ENCODE peak calls at places on chromosomes 3 and 15, in seven cellular contexts. X, R, V, M, I, U and G are unnamed samples.

GRCh38 chr15:23569513-23569912 is 4.0 kb downstream of the MKRN3 start:
- DNase-seq in V (no peak), M (no peak), X (no peak), R (no peak), U (peak; percentile 10), I (no peak), G (no peak)

GRCh38 chr15:31552482-31553099 is 226.0 kb downstream of the KLF13 start:
- DNase-seq in R (no peak), U (no peak), M (no peak), I (no peak), X (no peak), V (no peak), G (peak; percentile 3)

GRCh38 chr3:143427626-143428025 is 308.1 kb downstream of the CHST2 start:
- DNase-seq in V (no peak), X (no peak), I (no peak), R (no peak), U (no peak), M (no peak), G (no peak)

GRCh38 chr3:154819491-154819890 is 260.6 kb upstream of the MME start:
- DNase-seq in V (no peak), R (no peak), X (no peak), I (no peak), U (no peak), M (no peak), G (no peak)

GRCh38 chr3:46252980-46253379 is 10.7 kb downstream of the CCR3 start:
- DNase-seq in R (no peak), U (no peak), V (no peak), X (no peak), I (no peak), M (no peak), G (no peak)

GRCh38 chr3:126818696-126819095 is 114.7 kb downstream of the CHCHD6 start:
- DNase-seq in V (no peak), I (no peak), U (no peak), M (no peak), R (no peak), X (no peak), G (no peak)

GRCh38 chr3:13025090-13025489 is 48.1 kb downstream of the IQSEC1 start:
- DNase-seq in V (peak; percentile 71), X (no peak), M (no peak), R (no peak), I (no peak), U (peak; percentile 51), G (no peak)

GRCh38 chr3:139355937-139356336 is 12.1 kb downstream of the MRPS22 start:
- DNase-seq in R (no peak), I (no peak), M (no peak), V (no peak), U (no peak), X (no peak), G (no peak)

GRCh38 chr15:29936353-29937049 is 114.2 kb upstream of the TJP1 start:
- DNase-seq in R (no peak), X (no peak), V (no peak), M (no peak), U (peak; percentile 52), I (no peak), G (no peak)

GRCh38 chr15:48682949-48683651 is 37.6 kb upstream of the FBN1 start:
- DNase-seq in X (peak; percentile 86), M (peak; percentile 69), V (peak; percentile 81), R (peak; percentile 51), I (peak; percentile 12), U (peak; percentile 16), G (no peak)

GRCh38 chr15:37096878-37097568 is 3.3 kb downstream of the MEIS2 start:
- DNase-seq in X (peak; percentile 74), R (no peak), V (peak; percentile 31), U (no peak), M (no peak), I (no peak), G (peak; percentile 62)

GRCh38 chr3:11624704-11625375 is 18.9 kb downstream of the VGLL4 start:
- DNase-seq in I (no peak), R (no peak), U (no peak), V (no peak), M (no peak), X (no peak), G (no peak)

GRCh38 chr3:109018828-109019227 is 65.1 kb upstream of the GUCA1C start:
- DNase-seq in M (no peak), V (no peak), I (no peak), U (peak; percentile 20), R (no peak), X (no peak), G (no peak)

GRCh38 chr15:74400313-74400850 is 32.9 kb upstream of the CYP11A1 start:
- DNase-seq in V (no peak), M (no peak), R (no peak), U (no peak), X (no peak), I (no peak), G (no peak)

GRCh38 chr15:66948294-66948693 is 117.1 kb upstream of the SMAD3 start:
- DNase-seq in V (no peak), R (no peak), U (no peak), X (no peak), M (no peak), I (no peak), G (no peak)

GRCh38 chr3:32646761-32647160 is 38.2 kb upstream of the CNOT10 start:
- DNase-seq in V (no peak), M (no peak), X (no peak), R (no peak), U (no peak), I (no peak), G (no peak)

GRCh38 chr3:70090322-70090913 is 90.9 kb downstream of the SAMMSON start:
- DNase-seq in U (peak; percentile 4), X (no peak), M (no peak), I (no peak), V (no peak), R (no peak), G (peak; percentile 52)

GRCh38 chr3:30720586-30721313 is 114.3 kb downstream of the TGFBR2 start:
- DNase-seq in R (no peak), I (no peak), U (no peak), V (no peak), X (no peak), M (no peak), G (peak; percentile 71)

GRCh38 chr3:66971891-66972551 is 26.1 kb upstream of the KBTBD8 start:
- DNase-seq in M (peak; percentile 69), V (peak; percentile 76), R (peak; percentile 73), X (peak; percentile 88), I (peak; percentile 38), U (peak; percentile 83), G (peak; percentile 77)
- TF ChIP-seq POLR2A in M (no peak), V (no peak), R (no peak), X (no peak), I (no peak), U (no peak), G (no peak)

DNA sequence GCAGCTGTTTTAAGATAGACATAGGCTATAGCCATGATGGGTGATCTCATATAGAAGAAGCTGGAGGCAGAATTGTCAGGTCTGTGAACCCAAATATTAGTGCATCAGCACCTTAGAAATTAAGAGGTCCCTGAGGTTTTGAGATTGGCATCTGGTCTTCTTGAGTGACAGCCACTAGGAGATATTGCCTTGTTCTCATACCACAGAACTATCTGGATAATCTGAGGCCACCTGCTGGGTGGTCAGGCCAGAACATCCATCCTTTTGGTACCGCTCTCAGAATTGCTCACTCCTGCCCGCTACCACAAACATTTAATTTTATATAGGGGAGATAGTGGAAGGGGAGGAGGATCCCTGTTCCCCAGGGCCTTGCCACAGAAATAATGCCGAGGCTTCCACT is 210.6 kb upstream of the ZPLD1 start:
- DNase-seq in U (no peak), X (no peak), R (peak; percentile 22), M (no peak), V (no peak), I (no peak), G (peak; percentile 45)
- TF ChIP-seq POLR2A in U (no peak), X (no peak), R (no peak), M (no peak), V (no peak), I (no peak), G (no peak)

GRCh38 chr15:89982315-89983055 is 18.6 kb upstream of the ZNF710 start:
- DNase-seq in V (no peak), M (no peak), X (no peak), I (no peak), U (no peak), R (no peak), G (no peak)
- TF ChIP-seq POLR2A in V (no peak), M (no peak), X (no peak), I (no peak), U (no peak), R (no peak), G (no peak)

DNA sequence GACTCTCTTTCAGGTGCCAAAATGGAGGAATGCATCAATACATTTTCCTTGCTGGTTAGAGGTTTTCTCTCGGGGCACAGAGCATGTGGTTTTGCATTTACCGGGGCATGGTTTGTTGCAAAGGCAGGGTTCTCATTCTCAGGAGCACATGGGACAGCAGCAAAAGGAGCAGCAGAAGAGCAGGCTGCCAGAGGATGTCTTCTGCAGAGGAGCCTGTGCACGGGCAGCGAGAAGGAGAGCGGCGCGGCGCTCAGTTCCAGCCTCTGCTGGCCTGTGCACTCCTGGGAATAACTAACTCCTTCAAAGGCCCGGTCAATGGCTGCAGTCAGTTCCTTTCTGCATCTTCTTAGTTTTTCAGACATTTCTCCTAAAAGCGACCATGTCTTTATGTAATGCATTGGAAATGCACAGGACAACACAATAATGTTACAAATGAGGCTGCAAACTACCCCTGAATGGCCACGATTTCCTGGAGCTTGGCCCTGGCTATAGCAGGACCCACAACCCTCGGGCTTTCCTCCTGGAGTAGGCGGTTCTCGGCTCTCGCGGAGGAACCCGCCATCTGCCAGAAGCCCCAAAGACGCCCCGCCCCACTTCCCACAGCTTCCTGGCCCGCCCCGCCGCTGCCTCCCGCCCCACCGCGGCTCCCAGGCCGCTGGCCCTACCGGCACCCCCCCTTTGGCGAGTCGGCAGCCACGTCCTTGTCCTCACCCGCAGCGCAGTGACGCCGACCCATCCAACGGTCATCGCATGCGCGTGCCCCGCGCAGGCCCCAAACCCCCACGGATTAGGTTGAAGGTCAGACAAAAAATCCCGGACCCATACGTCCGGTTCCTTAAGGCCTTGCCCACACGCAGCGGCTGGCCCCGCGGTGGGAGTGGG is at the start of gene C3orf62:
- DNase-seq in R (peak; percentile 89), X (peak; percentile 97), I (peak; percentile 74), U (peak; percentile 92), V (peak; percentile 96), M (peak; percentile 94), G (peak; percentile 87)
- TF ChIP-seq POLR2A in R (peak; percentile 29), X (no peak), I (peak; percentile 30), U (peak; percentile 69), V (no peak), M (peak; percentile 28), G (peak; percentile 77)

DNA sequence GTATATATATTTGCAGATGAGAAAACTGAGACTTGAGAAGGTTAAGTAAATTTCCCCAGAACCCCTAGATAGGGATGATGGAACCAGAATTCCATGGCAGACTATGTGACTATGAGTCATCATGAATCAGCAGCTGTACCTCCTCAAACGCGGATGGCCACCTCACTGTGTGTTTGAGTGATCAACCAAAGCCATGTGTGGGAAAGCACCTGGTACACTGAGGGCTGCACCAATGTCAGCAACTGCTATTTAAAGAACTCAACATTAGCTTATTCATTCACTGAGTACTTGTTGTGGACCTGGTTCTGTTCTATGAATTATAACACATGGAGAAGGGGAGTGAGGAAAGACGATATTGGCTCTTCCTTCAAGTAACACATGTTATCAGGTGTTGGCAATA is 377.0 kb downstream of the GAP43 start:
- DNase-seq in U (peak; percentile 11), I (no peak), V (no peak), X (no peak), M (no peak), R (no peak), G (no peak)
- TF ChIP-seq POLR2A in U (no peak), I (no peak), V (no peak), X (no peak), M (no peak), R (no peak), G (no peak)

GRCh38 chr15:58676766-58677165 is 72.7 kb downstream of the ADAM10 start:
- DNase-seq in X (no peak), V (no peak), U (no peak), I (no peak), R (no peak), M (no peak), G (no peak)
- TF ChIP-seq POLR2A in X (no peak), V (no peak), U (no peak), I (no peak), R (no peak), M (no peak), G (no peak)